ENCODE peak calls at places on chromosomes 5 and 9, in four cellular contexts. Q, B, M and K are unnamed samples.

GRCh38 chr9:36250079-36250478 is 8.2 kb downstream of the GNE start:
- DNase-seq in B (no peak), M (peak), Q (no peak), K (no peak)

GRCh38 chr9:97744710-97745708 is 47.9 kb upstream of the XPA start:
- DNase-seq in B (no peak), Q (no peak), M (no peak), K (no peak)

GRCh38 chr5:1152156-1152555 is 40.3 kb upstream of the SLC12A7 start:
- DNase-seq in Q (no peak), B (no peak), M (no peak), K (no peak)

GRCh38 chr5:179375236-179375685 is 30.0 kb upstream of the ADAMTS2 start:
- DNase-seq in B (no peak), M (no peak), Q (no peak), K (no peak)

GRCh38 chr5:55711531-55712022 is 547 bp downstream of the SLC38A9 start:
- DNase-seq in Q (no peak), M (peak), B (no peak), K (peak)

GRCh38 chr5:170362102-170362501 is 27.1 kb downstream of the KCNMB1 start:
- DNase-seq in M (no peak), B (no peak), Q (no peak), K (no peak)

GRCh38 chr5:95114305-95114704 is 170.6 kb downstream of the MCTP1 start:
- DNase-seq in Q (no peak), B (no peak), M (no peak), K (no peak)

GRCh38 chr9:117616436-117616835 is 87.8 kb upstream of the TLR4 start:
- DNase-seq in M (no peak), Q (no peak), B (no peak), K (no peak)

GRCh38 chr5:94847019-94847418 is 228.6 kb downstream of the SLF1 start:
- DNase-seq in M (no peak), Q (no peak), B (no peak), K (no peak)

GRCh38 chr5:1005904-1006655 is 2.5 kb upstream of the NKD2 start:
- DNase-seq in B (no peak), M (no peak), Q (no peak), K (no peak)

GRCh38 chr5:1793301-1793740 is 6.3 kb downstream of the MRPL36 start:
- DNase-seq in M (peak), Q (no peak), B (no peak), K (no peak)

GRCh38 chr5:23316060-23316591 is 191.3 kb upstream of the PRDM9 start:
- DNase-seq in M (no peak), B (no peak), Q (no peak), K (no peak)

GRCh38 chr5:159905496-159905895 is 10.8 kb upstream of the ADRA1B start:
- DNase-seq in M (peak), B (peak), Q (peak), K (peak)

GRCh38 chr9:95613670-95614069 is 96.9 kb upstream of the PTCH1 start:
- DNase-seq in Q (no peak), M (no peak), B (no peak), K (no peak)

GRCh38 chr5:113223831-113224604 is 210.8 kb downstream of the TSSK1B start:
- DNase-seq in M (no peak), Q (no peak), B (no peak), K (no peak)

GRCh38 chr5:75277463-75277862 is 40.8 kb upstream of the ANKRD31 start:
- DNase-seq in Q (no peak), M (no peak), B (no peak), K (peak)

GRCh38 chr9:20207161-20207560 is 415.1 kb downstream of the MLLT3 start:
- DNase-seq in B (no peak), M (no peak), Q (no peak), K (no peak)

GRCh38 chr5:37714756-37715155 is 125.1 kb downstream of the GDNF start:
- DNase-seq in Q (no peak), B (no peak), M (peak), K (no peak)

GRCh38 chr5:126066795-126067321 is 356.4 kb upstream of the GRAMD2B start:
- DNase-seq in Q (no peak), B (no peak), M (no peak), K (no peak)

GRCh38 chr5:139228201-139228796 is 30.1 kb upstream of the SIL1 start:
- DNase-seq in B (no peak), Q (no peak), M (no peak), K (no peak)

GRCh38 chr5:59893436-59894227 is at the start of gene PDE4D:
- DNase-seq in M (peak), B (peak), Q (peak), K (peak)

GRCh38 chr5:71482132-71482531 is 26.7 kb downstream of the BDP1 start:
- DNase-seq in M (peak), B (peak), Q (peak), K (no peak)

GRCh38 chr9:86903461-86904010 is 43.8 kb downstream of the GAS1 start:
- DNase-seq in M (no peak), B (no peak), Q (no peak), K (no peak)

GRCh38 chr5:175478008-175478383 is 364 bp upstream of the SFXN1 start:
- DNase-seq in Q (no peak), M (no peak), B (no peak), K (no peak)

GRCh38 chr9:135204177-135204576 is 116.7 kb downstream of the OLFM1 start:
- DNase-seq in Q (no peak), M (no peak), B (no peak), K (no peak)

GRCh38 chr5:32984851-32985250 is 273.7 kb downstream of the NPR3 start:
- DNase-seq in M (peak), B (no peak), Q (peak), K (no peak)

GRCh38 chr5:73307645-73308346 is 134.8 kb downstream of the TMEM174 start:
- DNase-seq in B (no peak), Q (no peak), M (no peak), K (no peak)

GRCh38 chr5:14472986-14473567 is 108.5 kb upstream of the OTULINL start:
- DNase-seq in M (no peak), Q (no peak), B (no peak), K (no peak)

GRCh38 chr5:151448038-151448985 is 909 bp downstream of the SLC36A1 start:
- DNase-seq in Q (peak), M (peak), B (peak), K (peak)

GRCh38 chr9:15592317-15592716 is 39.5 kb downstream of the CCDC171 start:
- DNase-seq in B (no peak), Q (no peak), M (no peak), K (no peak)

GRCh38 chr5:58963361-58963760 is 380.5 kb downstream of the RAB3C start:
- DNase-seq in B (peak), Q (no peak), M (no peak), K (no peak)

GRCh38 chr5:138464018-138464387 is 1.3 kb upstream of the EGR1 start:
- DNase-seq in B (peak), M (peak), Q (peak), K (peak)

GRCh38 chr5:14457475-14457874 is 124.1 kb upstream of the OTULINL start:
- DNase-seq in B (no peak), Q (no peak), M (no peak), K (no peak)

GRCh38 chr9:129392093-129392541 is 214.1 kb upstream of the IER5L start:
- DNase-seq in M (no peak), B (no peak), Q (no peak), K (no peak)

GRCh38 chr5:96785271-96785670 is 22.5 kb downstream of the ERAP1 start:
- DNase-seq in M (no peak), B (no peak), Q (no peak), K (no peak)

GRCh38 chr9:102974530-102974929 is 20.6 kb upstream of the CYLC2 start:
- DNase-seq in M (no peak), Q (no peak), B (peak), K (no peak)

GRCh38 chr5:157971466-157972324 is 112.8 kb upstream of the CLINT1 start:
- DNase-seq in B (no peak), M (peak), Q (no peak), K (peak)

GRCh38 chr5:117547192-117547591 is 972.6 kb upstream of the SEMA6A start:
- DNase-seq in Q (no peak), B (no peak), M (no peak), K (no peak)

GRCh38 chr9:114607671-114608524 is 3.2 kb upstream of the TMEM268 start:
- DNase-seq in B (no peak), Q (no peak), M (peak), K (no peak)
- H3K4me2 ChIP-seq in B (no peak), Q (no peak), M (no peak), K (no peak)

GRCh38 chr5:122073023-122073422 is 5.0 kb downstream of the LOX start:
- DNase-seq in M (peak), B (no peak), Q (no peak), K (no peak)

GRCh38 chr5:122076669-122077450 is 1.2 kb downstream of the LOX start:
- DNase-seq in B (peak), M (peak), Q (peak), K (peak)

GRCh38 chr5:122077451-122078115 is 476 bp downstream of the LOX start:
- DNase-seq in M (peak), Q (no peak), B (peak), K (peak)

GRCh38 chr5:122076023-122076422 is 2.0 kb downstream of the LOX start:
- DNase-seq in B (no peak), M (peak), Q (peak), K (no peak)

GRCh38 chr5:122073864-122074263 is 4.2 kb downstream of the LOX start:
- DNase-seq in Q (no peak), B (no peak), M (no peak), K (no peak)
- H3K4me2 ChIP-seq in Q (no peak), B (no peak), M (peak), K (no peak)

DNA sequence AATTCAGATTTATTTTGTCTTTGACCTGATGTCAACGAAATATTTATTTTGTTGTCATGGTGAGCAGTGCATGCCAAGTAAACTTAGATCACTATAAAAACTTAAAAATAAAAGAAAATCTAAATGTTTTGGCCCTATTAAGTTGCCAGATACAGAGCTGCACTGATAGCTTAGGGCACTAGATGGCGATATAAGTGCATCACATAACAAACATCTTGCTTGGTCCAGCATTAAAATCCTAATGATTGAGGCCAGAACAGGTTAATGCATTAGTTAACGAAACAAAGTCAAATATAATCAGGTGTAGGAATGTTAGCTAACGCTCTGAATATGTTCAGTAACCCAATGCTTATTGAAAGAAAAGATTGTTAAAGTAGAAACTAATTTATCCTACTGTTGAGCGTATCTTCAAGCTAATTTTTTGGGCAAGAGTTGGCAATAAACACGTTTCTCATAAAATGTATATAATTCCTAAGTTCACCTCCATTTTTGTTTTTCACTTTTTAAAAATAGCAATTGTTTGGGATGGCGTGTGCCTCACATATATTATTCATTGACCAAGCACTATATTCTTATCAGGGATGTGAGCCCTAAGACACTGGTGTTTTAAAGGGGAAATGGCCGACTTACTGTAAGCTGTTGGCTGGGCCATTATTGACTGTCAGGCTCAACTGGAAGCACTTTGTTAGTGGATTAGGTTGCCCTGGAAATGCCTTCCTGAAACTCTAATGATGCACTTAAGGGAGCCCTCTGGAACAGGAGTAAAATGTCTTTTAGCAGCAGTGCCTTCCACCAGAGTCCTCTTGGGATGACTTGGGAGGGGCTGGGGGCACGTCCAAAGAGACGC is 33.3 kb downstream of the KCTD16 start:
- DNase-seq in M (peak), B (peak), Q (peak), K (peak)
- H3K4me2 ChIP-seq in M (no peak), B (no peak), Q (no peak), K (peak)

GRCh38 chr5:15794117-15794985 is 294.4 kb downstream of the FBXL7 start:
- DNase-seq in B (no peak), M (peak), Q (peak), K (peak)
- H3K4me2 ChIP-seq in B (no peak), M (no peak), Q (no peak), K (peak)

GRCh38 chr9:88751781-88752180 is 216.8 kb downstream of the NXNL2 start:
- DNase-seq in Q (no peak), M (no peak), B (no peak), K (no peak)

GRCh38 chr9:88757406-88758010 is 222.5 kb downstream of the NXNL2 start:
- DNase-seq in M (no peak), B (no peak), Q (no peak), K (no peak)

GRCh38 chr9:88753691-88754367 is 218.9 kb downstream of the NXNL2 start:
- DNase-seq in B (no peak), Q (peak), M (no peak), K (no peak)

GRCh38 chr9:88759374-88759773 is 224.4 kb downstream of the NXNL2 start:
- DNase-seq in B (no peak), M (no peak), Q (no peak), K (no peak)

GRCh38 chr9:88754452-88754851 is 219.5 kb downstream of the NXNL2 start:
- DNase-seq in B (no peak), M (no peak), Q (no peak), K (no peak)
- H3K4me2 ChIP-seq in B (no peak), M (no peak), Q (no peak), K (no peak)

GRCh38 chr9:125591245-125591644 is 115.8 kb downstream of the MAPKAP1 start:
- DNase-seq in Q (no peak), M (no peak), B (no peak), K (no peak)

GRCh38 chr9:125587819-125588460 is 119.1 kb downstream of the MAPKAP1 start:
- DNase-seq in Q (no peak), M (no peak), B (no peak), K (no peak)

GRCh38 chr9:125589287-125589686 is 117.7 kb downstream of the MAPKAP1 start:
- DNase-seq in M (no peak), B (no peak), Q (no peak), K (no peak)

GRCh38 chr9:125585503-125586172 is 121.4 kb downstream of the MAPKAP1 start:
- DNase-seq in M (no peak), B (no peak), Q (no peak), K (no peak)

GRCh38 chr9:125586173-125586512 is 120.9 kb downstream of the MAPKAP1 start:
- DNase-seq in Q (no peak), B (no peak), M (no peak), K (no peak)
- H3K4me2 ChIP-seq in Q (no peak), B (no peak), M (no peak), K (no peak)

DNA sequence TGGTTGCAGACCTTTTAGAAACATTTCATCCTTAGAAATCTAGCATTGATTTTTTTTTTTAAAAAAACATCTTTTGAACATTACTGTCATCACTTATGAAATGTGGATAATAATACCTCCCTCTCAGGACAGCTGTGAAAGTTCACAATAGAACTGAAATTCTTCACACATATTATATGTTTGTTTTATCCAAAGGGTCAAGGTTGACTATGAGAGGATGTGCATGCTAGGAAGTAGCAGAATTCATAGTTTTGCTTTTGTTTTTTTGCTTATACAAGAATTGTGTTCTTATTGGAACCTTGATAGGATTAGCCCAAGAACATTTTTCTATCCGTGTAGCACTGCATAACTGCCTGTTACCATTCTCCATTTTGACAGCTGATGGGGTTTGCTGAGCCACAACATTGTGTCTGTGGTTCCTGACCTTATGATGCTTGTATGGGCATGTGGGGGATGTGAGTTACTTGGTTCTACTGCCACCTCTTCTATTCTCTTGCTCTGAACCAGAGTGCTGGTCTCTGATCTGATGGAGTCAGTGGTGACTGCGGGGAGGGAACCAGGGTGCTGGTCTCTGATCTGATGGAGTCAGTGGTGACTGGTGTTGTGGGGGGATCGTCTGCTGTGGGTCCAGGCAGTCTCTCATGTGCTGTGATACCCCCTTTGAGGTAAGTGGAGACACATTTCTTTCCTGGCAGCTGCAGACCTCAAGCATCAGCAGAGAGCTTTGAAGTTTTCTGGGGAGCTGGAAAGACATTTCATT is 27.1 kb upstream of the ACTBL2 start:
- DNase-seq in Q (no peak), B (no peak), M (no peak), K (no peak)
- H3K4me2 ChIP-seq in Q (no peak), B (no peak), M (no peak), K (no peak)